ENCODE peak calls at places on chromosomes 3 and 15, in nine cellular contexts. D is A549; F is uterus; U is A673; H is MG63; C is OCI-LY7; A is gastrocnemius medialis; N is CD8-positive, alpha-beta memory T cell; T is neural progenitor cell. W is an unnamed sample. For H3K9me3, the result is how much of the 10 kb centered on the place peaks cover.

GRCh38 chr15:87907676-87908446 is 348.7 kb downstream of the NTRK3 start:
- DNase-seq in N (no peak), H (no peak), A (no peak), D (no peak), F (no peak), T (no peak), C (no peak), U (no peak), W (no peak)

GRCh38 chr3:51875501-51875900 is at the start of gene IQCF5:
- DNase-seq in A (no peak), D (no peak), T (no peak), F (no peak), C (no peak), U (no peak), N (no peak), H (no peak), W (no peak)

GRCh38 chr3:171384101-171384891 is 75.9 kb downstream of the TNIK start:
- DNase-seq in U (peak), A (no peak), F (no peak), D (no peak), H (no peak), N (no peak), T (no peak), C (no peak), W (no peak)

GRCh38 chr3:134369861-134370596 is 4.2 kb downstream of the AMOTL2 start:
- DNase-seq in H (no peak), A (no peak), T (no peak), N (no peak), U (peak), F (no peak), D (no peak), C (no peak), W (no peak)

GRCh38 chr3:46847744-46848143 is 15.5 kb downstream of the MYL3 start:
- DNase-seq in T (no peak), A (no peak), C (no peak), U (no peak), F (no peak), D (no peak), N (no peak), H (no peak), W (no peak)

GRCh38 chr3:126269360-126269759 is 87.8 kb downstream of the KLF15 start:
- DNase-seq in A (no peak), D (no peak), N (no peak), H (no peak), U (no peak), F (no peak), C (no peak), T (no peak), W (no peak)

GRCh38 chr15:66078196-66078928 is 175.2 kb downstream of the MEGF11 start:
- DNase-seq in U (no peak), N (no peak), C (no peak), D (no peak), A (no peak), H (no peak), F (no peak), T (no peak), W (no peak)

GRCh38 chr3:128297401-128298138 is 144.3 kb downstream of the EEFSEC start:
- DNase-seq in F (no peak), A (no peak), T (no peak), N (no peak), H (peak), U (peak), D (no peak), C (no peak), W (no peak)

GRCh38 chr3:34396288-34396687 is 597.9 kb downstream of the PDCD6IP start:
- DNase-seq in H (no peak), A (no peak), N (no peak), T (no peak), F (no peak), U (peak), C (no peak), D (no peak), W (no peak)

GRCh38 chr3:142459929-142460328 is 12.1 kb upstream of the XRN1 start:
- DNase-seq in D (no peak), N (no peak), H (no peak), C (no peak), F (no peak), T (no peak), A (no peak), U (no peak), W (no peak)

GRCh38 chr3:57755368-57756021 is 614 bp upstream of the SLMAP start:
- DNase-seq in F (no peak), U (peak), T (peak), C (peak), D (peak), N (no peak), A (peak), H (peak), W (peak)

GRCh38 chr3:5191555-5192304 is 4.2 kb downstream of the EDEM1 start:
- DNase-seq in F (no peak), A (no peak), C (peak), D (no peak), N (no peak), U (no peak), T (no peak), H (no peak), W (no peak)

GRCh38 chr3:41053220-41053619 is 146.1 kb upstream of the CTNNB1 start:
- DNase-seq in H (no peak), U (no peak), F (no peak), C (no peak), N (no peak), D (no peak), T (no peak), A (no peak), W (no peak)

GRCh38 chr3:14766428-14767244 is 52.1 kb upstream of the FGD5 start:
- DNase-seq in T (no peak), U (no peak), N (no peak), D (no peak), H (no peak), C (no peak), F (no peak), A (no peak), W (no peak)

GRCh38 chr15:82548700-82549099 is 8.4 kb upstream of the RPS17 start:
- DNase-seq in U (no peak), A (no peak), F (no peak), T (no peak), D (no peak), N (no peak), H (no peak), C (no peak), W (no peak)

GRCh38 chr3:146640955-146641867 is 36.1 kb upstream of the PLSCR5 start:
- DNase-seq in U (peak), C (peak), F (no peak), H (peak), D (peak), A (no peak), T (peak), N (no peak), W (no peak)

GRCh38 chr3:2099028-2099671 is 484 bp downstream of the CNTN4 start:
- DNase-seq in T (peak), U (peak), A (no peak), D (no peak), C (no peak), N (no peak), F (peak), H (no peak), W (no peak)

DNA sequence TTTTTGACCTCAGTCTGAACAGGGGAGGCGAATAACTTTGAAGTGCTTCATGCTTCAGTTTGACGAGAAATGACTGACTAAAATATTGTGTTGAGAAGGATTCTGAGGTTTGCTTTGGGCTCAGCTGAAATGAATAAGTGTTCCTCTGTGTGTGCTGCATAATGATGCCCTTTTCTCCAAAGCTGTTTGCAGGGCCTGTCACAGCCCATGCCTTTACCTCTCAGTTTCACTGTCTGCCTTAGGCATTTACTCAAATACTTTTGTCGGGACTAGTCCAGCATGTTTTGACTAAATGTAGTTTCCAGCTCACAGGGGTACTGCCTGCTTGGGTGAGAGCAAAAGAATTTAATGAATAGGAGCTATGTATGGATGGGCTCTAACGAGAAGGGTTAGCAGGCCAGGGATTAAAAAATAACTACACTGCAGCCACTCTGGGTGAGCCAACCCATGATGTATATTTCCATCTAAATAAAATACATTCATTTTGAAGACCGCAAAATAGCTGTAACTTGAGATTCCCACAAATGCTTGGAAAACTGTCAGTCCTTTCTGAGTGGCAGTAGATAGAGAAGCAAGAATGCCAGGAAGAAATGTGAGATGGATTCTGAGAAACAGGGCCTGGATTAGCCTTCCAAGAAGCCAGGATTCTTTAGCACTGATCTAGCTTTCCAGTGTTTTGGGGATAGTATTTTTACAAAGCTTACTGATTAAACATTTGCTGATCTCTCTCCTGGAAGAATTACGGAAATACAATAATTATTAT is 549.2 kb upstream of the TBL1XR1 start:
- DNase-seq in F (no peak), A (no peak), T (peak), U (no peak), C (no peak), N (no peak), H (no peak), D (no peak), W (no peak)
- H3K9me3 ChIP-seq in F (under half), A (under half), T (under half), U (under half), C (under half), N (under half), H (under half), D (under half), W (under half)

GRCh38 chr15:69686626-69687025 is 234.0 kb downstream of the RPLP1 start:
- DNase-seq in T (no peak), A (no peak), D (no peak), C (no peak), H (no peak), U (no peak), N (no peak), F (no peak), W (no peak)
- H3K9me3 ChIP-seq in T (under half), A (under half), D (half or more), C (under half), H (under half), U (under half), N (under half), F (under half), W (under half)

GRCh38 chr3:9147896-9148267 is 101.6 kb downstream of the SRGAP3 start:
- DNase-seq in A (no peak), N (no peak), D (no peak), T (no peak), H (no peak), F (no peak), U (no peak), C (no peak), W (no peak)

GRCh38 chr3:9146367-9147071 is 102.9 kb downstream of the SRGAP3 start:
- DNase-seq in T (no peak), N (no peak), U (no peak), A (no peak), H (no peak), C (no peak), F (no peak), D (no peak), W (no peak)

GRCh38 chr3:9149566-9149965 is 99.9 kb downstream of the SRGAP3 start:
- DNase-seq in U (no peak), F (no peak), C (no peak), H (no peak), T (no peak), D (no peak), A (no peak), N (no peak), W (no peak)

GRCh38 chr3:9151240-9151639 is 98.2 kb downstream of the SRGAP3 start:
- DNase-seq in A (no peak), U (no peak), N (no peak), D (no peak), T (no peak), C (no peak), H (peak), F (no peak), W (no peak)

GRCh38 chr3:9147215-9147895 is 102.1 kb downstream of the SRGAP3 start:
- DNase-seq in F (peak), N (no peak), T (no peak), A (no peak), C (no peak), U (no peak), D (no peak), H (peak), W (no peak)
- H3K9me3 ChIP-seq in F (under half), N (under half), T (under half), A (under half), C (under half), U (under half), D (under half), H (under half), W (under half)

GRCh38 chr3:195609229-195609628 is 25.5 kb upstream of the APOD start:
- DNase-seq in H (no peak), F (no peak), C (no peak), D (no peak), N (no peak), A (no peak), U (no peak), T (no peak), W (peak)

GRCh38 chr3:195616681-195617080 is 32.9 kb upstream of the APOD start:
- DNase-seq in F (no peak), U (no peak), C (no peak), N (no peak), D (no peak), H (no peak), T (no peak), A (no peak), W (no peak)

GRCh38 chr3:195612075-195612800 is 28.5 kb upstream of the APOD start:
- DNase-seq in U (no peak), H (no peak), A (peak), D (no peak), C (no peak), T (no peak), F (peak), N (no peak), W (no peak)

DNA sequence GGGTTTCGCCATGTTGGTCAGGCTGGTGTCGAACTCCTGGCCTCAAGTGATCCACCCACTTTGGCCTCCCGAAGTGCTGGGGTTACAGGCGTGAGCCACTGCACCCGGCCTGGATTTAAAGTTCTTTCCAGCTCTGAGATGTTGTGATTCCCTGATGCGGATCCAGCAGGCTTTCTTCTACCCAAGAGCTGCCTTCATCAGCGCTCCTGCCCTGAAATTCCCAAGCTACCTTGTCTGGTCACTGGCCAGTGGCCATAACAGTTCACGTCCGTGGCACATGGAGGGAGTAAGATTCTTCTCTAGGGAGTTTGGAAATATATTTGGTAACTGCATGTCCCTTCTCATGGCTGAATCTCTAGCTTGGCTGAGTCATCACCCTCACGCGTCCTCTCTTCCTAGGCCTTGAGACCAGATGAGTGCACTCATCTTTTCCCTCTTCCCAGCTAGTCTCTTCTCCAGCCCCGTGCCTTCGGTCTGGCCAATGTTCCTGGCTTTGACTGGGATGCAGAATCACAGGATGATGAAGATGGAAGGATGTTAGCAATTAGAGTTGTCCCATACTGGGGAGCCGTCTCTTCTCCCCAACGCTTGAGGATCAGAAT is 29.8 kb upstream of the APOD start:
- DNase-seq in N (no peak), C (no peak), A (no peak), T (no peak), D (no peak), U (no peak), H (no peak), F (no peak), W (no peak)
- H3K9me3 ChIP-seq in N (under half), C (under half), A (under half), T (under half), D (under half), U (under half), H (under half), F (under half), W (under half)

GRCh38 chr3:197249542-197249941 is 48.9 kb downstream of the DLG1 start:
- DNase-seq in F (no peak), U (no peak), H (no peak), T (no peak), D (no peak), N (no peak), C (peak), A (no peak), W (no peak)
- H3K9me3 ChIP-seq in F (under half), U (under half), H (under half), T (under half), D (under half), N (under half), C (under half), A (under half), W (under half)